ENCODE peak calls at places on chromosome 3, in eight cellular contexts. E, Y, N, O, V, K, S and R are unnamed samples.

GRCh38 chr3:134366928-134367352 is 7.3 kb downstream of the AMOTL2 start:
- DNase-seq in N (no peak), K (peak; percentile 57), O (no peak), S (no peak), E (no peak), V (no peak), Y (no peak), R (peak; percentile 50)

GRCh38 chr3:77605308-77605707 is 565.4 kb downstream of the ROBO2 start:
- DNase-seq in N (peak; percentile 6), K (no peak), Y (no peak), O (no peak), V (no peak), E (no peak), S (no peak), R (no peak)

GRCh38 chr3:50190921-50191660 is at the start of gene GNAT1:
- DNase-seq in S (no peak), N (no peak), K (no peak), Y (no peak), E (no peak), O (no peak), V (no peak), R (no peak)

GRCh38 chr3:149299938-149300791 is 33.3 kb downstream of the TM4SF18 start:
- DNase-seq in V (no peak), K (peak; percentile 62), Y (peak; percentile 92), S (peak; percentile 93), O (no peak), N (peak; percentile 98), E (peak; percentile 98), R (no peak)

GRCh38 chr3:154615451-154615850 is 185.5 kb upstream of the GPR149 start:
- DNase-seq in Y (no peak), K (no peak), E (no peak), V (no peak), S (no peak), O (no peak), N (no peak), R (no peak)

GRCh38 chr3:46913644-46914043 is 36.1 kb downstream of the PTH1R start:
- DNase-seq in N (peak; percentile 77), S (peak; percentile 69), K (peak; percentile 92), Y (peak; percentile 89), E (peak; percentile 69), V (no peak), O (peak; percentile 54), R (no peak)

GRCh38 chr3:42838571-42838970 is 29.3 kb downstream of the ACKR2 start:
- DNase-seq in K (no peak), Y (no peak), O (no peak), S (no peak), V (no peak), N (no peak), E (no peak), R (no peak)

GRCh38 chr3:13484861-13485590 is 4.9 kb downstream of the HDAC11 start:
- DNase-seq in K (peak; percentile 96), E (peak; percentile 64), Y (peak; percentile 64), V (no peak), N (peak; percentile 60), O (peak; percentile 91), S (peak; percentile 9), R (no peak)

GRCh38 chr3:87788516-87788915 is 270.3 kb downstream of the CGGBP1 start:
- DNase-seq in Y (no peak), K (no peak), N (no peak), V (no peak), E (no peak), S (no peak), O (no peak), R (no peak)

GRCh38 chr3:195226445-195226844 is 44.5 kb downstream of the XXYLT1 start:
- DNase-seq in Y (no peak), E (no peak), N (no peak), V (no peak), O (peak; percentile 30), K (peak; percentile 30), S (no peak), R (no peak)

GRCh38 chr3:195227871-195228270 is 43.1 kb downstream of the XXYLT1 start:
- DNase-seq in K (peak; percentile 48), V (no peak), E (no peak), N (no peak), Y (no peak), O (peak; percentile 52), S (no peak), R (no peak)

GRCh38 chr3:195224156-195224979 is 46.6 kb downstream of the XXYLT1 start:
- DNase-seq in Y (no peak), S (no peak), N (no peak), V (no peak), E (no peak), O (peak; percentile 45), K (peak; percentile 42), R (no peak)

GRCh38 chr3:195224980-195225580 is 45.9 kb downstream of the XXYLT1 start:
- DNase-seq in O (peak; percentile 18), Y (no peak), K (peak; percentile 42), S (no peak), V (no peak), E (no peak), N (no peak), R (no peak)

DNA sequence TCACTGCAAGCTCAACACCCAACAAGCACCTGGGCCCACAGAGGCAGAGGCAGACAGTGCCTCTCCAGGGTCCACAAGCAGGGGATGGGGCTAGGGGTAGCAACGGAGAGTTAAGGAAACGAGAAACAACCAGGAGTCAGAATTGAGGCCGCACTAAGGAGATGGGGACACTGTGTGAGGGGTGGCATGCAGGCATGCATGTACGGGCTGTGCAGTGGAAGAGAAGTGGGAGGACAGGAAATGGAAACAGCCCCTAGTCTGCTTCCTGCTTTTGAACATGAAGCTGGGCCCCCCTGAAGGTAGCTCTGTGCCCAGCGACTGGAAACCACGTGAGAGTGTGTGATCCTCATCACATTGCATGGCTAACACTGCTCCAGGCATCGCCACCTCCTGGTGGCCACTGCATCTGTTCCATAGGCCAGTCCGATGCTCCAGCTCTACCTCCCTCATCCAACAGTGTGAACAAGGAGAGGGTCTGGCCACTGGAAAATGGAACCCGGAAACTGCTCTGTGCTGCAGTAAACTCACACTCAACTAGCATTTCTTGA is 44.0 kb downstream of the XXYLT1 start:
- DNase-seq in O (peak; percentile 43), S (no peak), N (no peak), K (peak; percentile 51), E (peak; percentile 23), Y (peak; percentile 44), V (no peak), R (no peak)
- TF ChIP-seq CTCF in O (no peak), S (peak; percentile 71), N (peak; percentile 25), K (no peak), E (peak; percentile 60), Y (peak; percentile 60), V (peak; percentile 25), R (peak; percentile 28)

GRCh38 chr3:112365636-112366035 is 32.7 kb downstream of the CD200 start:
- DNase-seq in K (no peak), N (peak; percentile 60), S (peak; percentile 29), V (no peak), Y (peak; percentile 72), E (no peak), O (no peak), R (no peak)
- TF ChIP-seq CTCF in K (no peak), N (no peak), S (no peak), V (no peak), Y (no peak), E (no peak), O (no peak), R (no peak)

GRCh38 chr3:126342991-126343661 is 14.1 kb downstream of the KLF15 start:
- DNase-seq in Y (peak; percentile 11), S (no peak), N (no peak), O (peak; percentile 52), E (peak; percentile 27), K (peak; percentile 48), V (no peak), R (peak; percentile 26)
- TF ChIP-seq CTCF in Y (no peak), S (peak; percentile 6), N (no peak), O (no peak), E (no peak), K (no peak), V (no peak), R (no peak)

GRCh38 chr3:160227389-160227788 is 2.2 kb downstream of the C3orf80 start:
- DNase-seq in E (no peak), S (no peak), K (no peak), V (no peak), O (no peak), N (no peak), Y (no peak), R (no peak)

GRCh38 chr3:160224811-160225180 is 426 bp upstream of the C3orf80 start:
- DNase-seq in K (no peak), N (no peak), V (no peak), Y (no peak), O (no peak), S (no peak), E (no peak), R (peak; percentile 6)

GRCh38 chr3:160225181-160226025 is at the start of gene C3orf80:
- DNase-seq in S (no peak), K (no peak), Y (peak; percentile 36), E (peak; percentile 30), N (peak; percentile 52), V (peak; percentile 56), O (peak; percentile 84), R (peak; percentile 60)

GRCh38 chr3:160226026-160226739 is 961 bp downstream of the C3orf80 start:
- DNase-seq in K (no peak), S (no peak), V (peak; percentile 36), O (no peak), E (peak; percentile 9), N (no peak), Y (no peak), R (peak; percentile 20)

GRCh38 chr3:160226740-160227048 is 1.5 kb downstream of the C3orf80 start:
- DNase-seq in Y (no peak), K (no peak), S (no peak), E (no peak), O (no peak), V (no peak), N (no peak), R (no peak)
- TF ChIP-seq CTCF in Y (no peak), K (no peak), S (no peak), E (no peak), O (no peak), V (no peak), N (no peak), R (no peak)

GRCh38 chr3:132256984-132257383 is 60.2 kb upstream of the ACP3 start:
- DNase-seq in O (no peak), K (peak; percentile 52), S (peak; percentile 20), E (peak; percentile 71), Y (peak; percentile 80), V (peak; percentile 51), N (peak; percentile 65), R (peak; percentile 24)
- TF ChIP-seq CTCF in O (peak; percentile 46), K (peak; percentile 65), S (peak; percentile 73), E (peak; percentile 66), Y (peak; percentile 76), V (no peak), N (peak; percentile 71), R (peak; percentile 65)